ENCODE peak calls at places on chromosomes 7 and 10, in five cellular contexts. One of them, this sample, is unnamed.

GRCh38 chr7:159197066-159197975 is 52.7 kb upstream of the VIPR2 start:
- DNase-seq in HepG2: no peak
- DNase-seq in SK-N-SH: no peak
- DNase-seq in K562: peak
- DNase-seq in GM12878: peak
- DNase-seq in this sample: peak

GRCh38 chr7:80151274-80151665 is 16.6 kb downstream of the GNAI1 start:
- DNase-seq in HepG2: no peak
- DNase-seq in SK-N-SH: no peak
- DNase-seq in GM12878: no peak
- DNase-seq in K562: no peak
- DNase-seq in this sample: no peak

GRCh38 chr10:7533657-7534479 is 123.0 kb upstream of the SFMBT2 start:
- DNase-seq in K562: no peak
- DNase-seq in SK-N-SH: no peak
- DNase-seq in GM12878: no peak
- DNase-seq in HepG2: no peak
- DNase-seq in this sample: no peak

GRCh38 chr10:92242380-92242779 is 48.5 kb downstream of the CPEB3 start:
- DNase-seq in SK-N-SH: no peak
- DNase-seq in K562: no peak
- DNase-seq in HepG2: no peak
- DNase-seq in GM12878: no peak
- DNase-seq in this sample: no peak

GRCh38 chr10:112769611-112770370 is 180.3 kb upstream of the TCF7L2 start:
- DNase-seq in K562: no peak
- DNase-seq in HepG2: no peak
- DNase-seq in GM12878: no peak
- DNase-seq in SK-N-SH: no peak
- DNase-seq in this sample: no peak

GRCh38 chr10:118844731-118845573 is 90.2 kb upstream of the CACUL1 start:
- DNase-seq in HepG2: no peak
- DNase-seq in GM12878: no peak
- DNase-seq in K562: no peak
- DNase-seq in SK-N-SH: no peak
- DNase-seq in this sample: no peak

GRCh38 chr7:50142421-50143113 is 49.5 kb upstream of the ZPBP start:
- DNase-seq in GM12878: peak
- DNase-seq in K562: peak
- DNase-seq in HepG2: peak
- DNase-seq in SK-N-SH: no peak
- DNase-seq in this sample: peak

GRCh38 chr10:101136007-101136707 is 5.1 kb downstream of the TLX1 start:
- DNase-seq in GM12878: no peak
- DNase-seq in K562: peak
- DNase-seq in SK-N-SH: peak
- DNase-seq in HepG2: no peak
- DNase-seq in this sample: no peak

GRCh38 chr7:130277763-130278643 is 11.3 kb downstream of the CPA2 start:
- DNase-seq in K562: peak
- DNase-seq in SK-N-SH: peak
- DNase-seq in HepG2: peak
- DNase-seq in GM12878: no peak
- DNase-seq in this sample: no peak

GRCh38 chr10:95873651-95874050 is 34.1 kb upstream of the CC2D2B start:
- DNase-seq in HepG2: no peak
- DNase-seq in GM12878: no peak
- DNase-seq in K562: no peak
- DNase-seq in SK-N-SH: no peak
- DNase-seq in this sample: no peak

GRCh38 chr7:28466341-28466740 is 54.0 kb downstream of the CREB5 start:
- DNase-seq in K562: no peak
- DNase-seq in GM12878: no peak
- DNase-seq in HepG2: no peak
- DNase-seq in SK-N-SH: no peak
- DNase-seq in this sample: no peak

GRCh38 chr10:121741246-121741645 is 143.0 kb upstream of the FGFR2 start:
- DNase-seq in GM12878: no peak
- DNase-seq in SK-N-SH: no peak
- DNase-seq in K562: no peak
- DNase-seq in HepG2: no peak
- DNase-seq in this sample: no peak

GRCh38 chr7:135620980-135621850 is 41.1 kb upstream of the STMP1 start:
- DNase-seq in GM12878: no peak
- DNase-seq in K562: peak
- DNase-seq in SK-N-SH: peak
- DNase-seq in HepG2: peak
- DNase-seq in this sample: peak

GRCh38 chr10:47269294-47269693 is 30.7 kb upstream of the GDF10 start:
- DNase-seq in SK-N-SH: no peak
- DNase-seq in HepG2: no peak
- DNase-seq in K562: peak
- DNase-seq in GM12878: no peak
- DNase-seq in this sample: no peak

GRCh38 chr7:9031386-9031785 is 598.0 kb downstream of the NXPH1 start:
- DNase-seq in HepG2: no peak
- DNase-seq in SK-N-SH: no peak
- DNase-seq in GM12878: no peak
- DNase-seq in K562: no peak
- DNase-seq in this sample: no peak

GRCh38 chr10:3828404-3829192 is 43.6 kb upstream of the KLF6 start:
- DNase-seq in GM12878: no peak
- DNase-seq in HepG2: no peak
- DNase-seq in K562: peak
- DNase-seq in SK-N-SH: no peak
- DNase-seq in this sample: no peak

DNA sequence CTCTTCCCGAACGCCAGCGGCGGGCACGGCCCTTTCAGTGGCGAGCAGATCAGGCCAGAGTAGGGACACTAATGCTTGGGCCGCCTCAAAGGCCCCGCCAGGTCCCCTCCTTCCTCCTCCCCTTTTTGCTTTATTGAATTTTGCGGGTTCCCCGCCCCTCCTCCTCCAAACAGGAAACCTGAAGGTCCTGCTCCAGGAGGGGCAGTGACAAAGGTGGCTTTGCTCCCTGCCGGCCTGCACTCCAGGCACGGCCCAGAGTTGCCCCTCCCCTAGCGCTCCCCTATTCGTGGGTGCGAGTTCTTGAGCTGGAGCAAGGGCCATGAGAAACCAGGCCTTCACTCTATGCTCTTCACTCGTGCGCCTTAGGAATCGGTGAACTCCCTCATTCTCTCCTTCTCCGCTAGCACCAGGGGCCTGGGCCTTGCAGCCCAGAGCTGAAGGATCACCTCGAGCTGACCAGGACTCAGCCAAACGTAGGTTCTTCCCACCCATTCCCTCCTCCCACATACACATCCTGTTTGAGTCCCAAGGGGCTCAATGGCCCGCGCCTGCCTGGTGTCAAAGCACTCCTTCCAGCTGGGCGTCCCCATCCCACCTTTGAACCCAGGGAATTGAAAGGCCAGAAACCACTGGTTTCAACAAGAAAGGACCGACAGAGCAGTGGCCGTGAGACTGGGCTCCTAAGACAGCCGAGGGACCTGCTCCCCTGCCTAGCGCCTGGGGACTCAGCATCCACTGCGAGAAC is 629 bp upstream of the HOXA6 start:
- DNase-seq in HepG2: no peak
- DNase-seq in GM12878: no peak
- DNase-seq in SK-N-SH: peak
- DNase-seq in K562: no peak
- DNase-seq in this sample: no peak
- TF ChIP-seq GABPA in HepG2: no peak
- TF ChIP-seq GABPA in GM12878: no peak
- TF ChIP-seq GABPA in SK-N-SH: no peak
- TF ChIP-seq GABPA in K562: no peak
- TF ChIP-seq GABPA in this sample: no peak

DNA sequence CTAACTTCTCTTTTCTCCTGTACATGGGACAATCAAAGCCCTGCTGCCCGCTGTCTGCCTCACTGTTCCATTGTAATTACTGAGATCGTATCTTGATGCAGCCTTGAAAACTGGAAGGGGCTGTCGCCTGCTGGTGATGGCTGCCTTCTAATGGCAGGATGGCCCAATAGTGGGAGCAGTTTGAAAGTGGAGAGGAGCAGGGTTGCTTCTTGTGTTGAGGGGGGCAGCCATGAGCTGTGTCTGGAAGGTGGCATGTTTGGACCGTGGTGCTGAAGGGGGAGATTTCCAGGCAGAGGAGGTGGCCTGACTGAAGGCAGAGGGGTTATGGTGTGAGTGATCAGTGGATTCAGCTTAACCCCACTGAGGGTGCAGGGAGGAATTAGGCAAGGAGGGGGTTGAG is 8.1 kb downstream of the WDFY4 start:
- DNase-seq in SK-N-SH: no peak
- DNase-seq in GM12878: no peak
- DNase-seq in K562: no peak
- DNase-seq in HepG2: no peak
- DNase-seq in this sample: no peak
- TF ChIP-seq GABPA in SK-N-SH: no peak
- TF ChIP-seq GABPA in GM12878: no peak
- TF ChIP-seq GABPA in K562: no peak
- TF ChIP-seq GABPA in HepG2: no peak
- TF ChIP-seq GABPA in this sample: no peak

GRCh38 chr7:41925946-41926345 is 223.1 kb upstream of the INHBA start:
- DNase-seq in HepG2: no peak
- DNase-seq in SK-N-SH: no peak
- DNase-seq in K562: no peak
- DNase-seq in GM12878: no peak
- DNase-seq in this sample: no peak
- TF ChIP-seq GABPA in HepG2: no peak
- TF ChIP-seq GABPA in SK-N-SH: no peak
- TF ChIP-seq GABPA in K562: no peak
- TF ChIP-seq GABPA in GM12878: no peak
- TF ChIP-seq GABPA in this sample: no peak

GRCh38 chr10:99532687-99533495 is at the start of gene NKX2-3:
- DNase-seq in HepG2: no peak
- DNase-seq in K562: peak
- DNase-seq in SK-N-SH: peak
- DNase-seq in GM12878: no peak
- DNase-seq in this sample: no peak
- TF ChIP-seq GABPA in HepG2: no peak
- TF ChIP-seq GABPA in K562: no peak
- TF ChIP-seq GABPA in SK-N-SH: no peak
- TF ChIP-seq GABPA in GM12878: no peak
- TF ChIP-seq GABPA in this sample: no peak